ENCODE peak calls at places on chromosomes 2 and 18, in nine cellular contexts. H is colonic mucosa; E is HFFc6; X is ovary; M is fibroblast of pulmonary artery; I is CD4-positive, alpha-beta T cell; U is progenitor cell of endocrine pancreas; C is CD8-positive, alpha-beta T cell; Y is stomach. B is an unnamed sample.

GRCh38 chr2:38115216-38116012 is 39.5 kb upstream of the CYP1B1 start:
- DNase-seq in C (peak; percentile 66), M (peak; percentile 78), H (peak; percentile 90), Y (peak; percentile 86), U (peak; percentile 78), I (peak; percentile 38), E (peak; percentile 30), X (peak; percentile 73), B (peak; percentile 72)

GRCh38 chr2:128321421-128321775 is 2.7 kb upstream of the HS6ST1 start:
- DNase-seq in C (no peak), X (peak; percentile 53), U (no peak), E (no peak), Y (no peak), I (no peak), M (no peak), H (no peak), B (peak; percentile 19)

GRCh38 chr2:71905205-71905604 is 242.5 kb downstream of the CYP26B1 start:
- DNase-seq in I (no peak), U (no peak), Y (no peak), M (no peak), H (no peak), X (no peak), C (no peak), E (peak; percentile 64), B (no peak)

GRCh38 chr2:149375801-149376349 is 45.5 kb downstream of the LYPD6 start:
- DNase-seq in Y (no peak), X (no peak), H (no peak), E (peak; percentile 33), C (no peak), U (no peak), M (peak; percentile 8), I (no peak), B (no peak)

GRCh38 chr2:46098606-46099005 is 198.6 kb upstream of the EPAS1 start:
- DNase-seq in X (no peak), I (no peak), Y (no peak), U (no peak), H (no peak), M (peak; percentile 79), E (peak; percentile 89), C (no peak), B (no peak)

GRCh38 chr2:18209934-18210639 is 331.6 kb downstream of the KCNS3 start:
- DNase-seq in C (no peak), M (peak; percentile 62), X (no peak), I (no peak), Y (no peak), E (peak; percentile 67), U (no peak), H (no peak), B (no peak)

GRCh38 chr2:222039821-222040220 is 259.0 kb downstream of the PAX3 start:
- DNase-seq in E (no peak), Y (peak; percentile 38), H (no peak), C (no peak), U (no peak), I (no peak), X (no peak), M (no peak), B (no peak)

GRCh38 chr2:187519419-187520120 is 34.7 kb downstream of the TFPI start:
- DNase-seq in E (no peak), H (no peak), M (no peak), C (no peak), I (no peak), U (no peak), X (no peak), Y (no peak), B (no peak)

GRCh38 chr2:206858972-206859739 is 80.2 kb upstream of the CPO start:
- DNase-seq in I (peak; percentile 13), C (peak; percentile 57), H (no peak), M (no peak), E (no peak), Y (no peak), U (no peak), X (no peak), B (no peak)

GRCh38 chr2:44560352-44560751 is 198.6 kb downstream of the CAMKMT start:
- DNase-seq in I (no peak), C (no peak), H (peak; percentile 20), X (no peak), Y (peak; percentile 31), E (no peak), M (no peak), U (no peak), B (no peak)

GRCh38 chr2:224816816-224817215 is 100.7 kb upstream of the CCDC195 start:
- DNase-seq in E (peak; percentile 83), I (no peak), U (no peak), C (no peak), X (no peak), Y (no peak), H (no peak), M (peak; percentile 83), B (no peak)

GRCh38 chr2:68516051-68516771 is 48.8 kb downstream of the APLF start:
- DNase-seq in I (no peak), Y (no peak), X (no peak), C (no peak), H (no peak), U (no peak), E (no peak), M (no peak), B (no peak)

GRCh38 chr2:209960676-209961630 is 41.5 kb upstream of the RPE start:
- DNase-seq in Y (peak; percentile 61), X (peak; percentile 25), E (peak; percentile 30), U (no peak), C (no peak), H (peak; percentile 43), I (peak; percentile 9), M (peak; percentile 64), B (peak; percentile 40)

DNA sequence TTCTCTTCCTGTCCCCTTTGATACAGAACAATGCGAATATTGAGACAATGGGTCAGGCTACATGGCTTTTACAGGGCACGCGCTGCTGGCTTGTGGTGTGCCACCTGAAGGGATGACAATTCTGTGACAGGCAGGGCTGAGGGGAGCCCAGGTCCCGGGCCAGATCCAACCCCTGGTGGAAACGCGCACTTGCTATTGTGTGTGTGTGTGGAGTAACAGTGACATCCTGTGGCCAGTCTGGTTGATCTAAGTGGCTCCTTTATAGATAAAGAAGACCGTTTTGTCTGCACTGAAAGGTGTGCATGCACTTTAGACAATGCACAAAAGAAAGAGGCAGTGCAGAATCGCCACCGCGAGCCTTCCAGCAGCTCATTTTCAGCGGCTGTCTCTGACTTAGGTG is 273.6 kb downstream of the HRH4 start:
- DNase-seq in M (no peak), Y (no peak), U (no peak), C (no peak), H (no peak), E (no peak), X (no peak), I (no peak), B (no peak)
- TF ChIP-seq CTCF in M (no peak), Y (no peak), U (peak; percentile 46), C (no peak), H (no peak), E (peak; percentile 32), X (no peak), I (no peak), B (no peak)

GRCh38 chr2:176211110-176211509 is 22.6 kb downstream of the HOXD1 start:
- DNase-seq in I (no peak), X (no peak), H (no peak), C (no peak), Y (no peak), E (no peak), M (no peak), U (no peak), B (no peak)

GRCh38 chr2:176202491-176202890 is 14.0 kb downstream of the HOXD1 start:
- DNase-seq in E (no peak), I (no peak), H (no peak), C (no peak), X (no peak), Y (no peak), M (no peak), U (no peak), B (no peak)

GRCh38 chr2:176200971-176201370 is 12.5 kb downstream of the HOXD1 start:
- DNase-seq in Y (no peak), C (no peak), H (no peak), E (no peak), X (no peak), I (no peak), M (no peak), U (no peak), B (no peak)

GRCh38 chr2:176212276-176212675 is 23.8 kb downstream of the HOXD1 start:
- DNase-seq in E (no peak), C (no peak), Y (no peak), U (no peak), I (no peak), H (no peak), M (no peak), X (no peak), B (no peak)

GRCh38 chr2:176206677-176207076 is 18.2 kb downstream of the HOXD1 start:
- DNase-seq in E (no peak), I (no peak), X (no peak), C (no peak), M (no peak), Y (no peak), U (no peak), H (no peak), B (no peak)
- TF ChIP-seq CTCF in E (no peak), I (no peak), X (no peak), C (no peak), M (no peak), Y (no peak), U (no peak), H (no peak), B (no peak)

DNA sequence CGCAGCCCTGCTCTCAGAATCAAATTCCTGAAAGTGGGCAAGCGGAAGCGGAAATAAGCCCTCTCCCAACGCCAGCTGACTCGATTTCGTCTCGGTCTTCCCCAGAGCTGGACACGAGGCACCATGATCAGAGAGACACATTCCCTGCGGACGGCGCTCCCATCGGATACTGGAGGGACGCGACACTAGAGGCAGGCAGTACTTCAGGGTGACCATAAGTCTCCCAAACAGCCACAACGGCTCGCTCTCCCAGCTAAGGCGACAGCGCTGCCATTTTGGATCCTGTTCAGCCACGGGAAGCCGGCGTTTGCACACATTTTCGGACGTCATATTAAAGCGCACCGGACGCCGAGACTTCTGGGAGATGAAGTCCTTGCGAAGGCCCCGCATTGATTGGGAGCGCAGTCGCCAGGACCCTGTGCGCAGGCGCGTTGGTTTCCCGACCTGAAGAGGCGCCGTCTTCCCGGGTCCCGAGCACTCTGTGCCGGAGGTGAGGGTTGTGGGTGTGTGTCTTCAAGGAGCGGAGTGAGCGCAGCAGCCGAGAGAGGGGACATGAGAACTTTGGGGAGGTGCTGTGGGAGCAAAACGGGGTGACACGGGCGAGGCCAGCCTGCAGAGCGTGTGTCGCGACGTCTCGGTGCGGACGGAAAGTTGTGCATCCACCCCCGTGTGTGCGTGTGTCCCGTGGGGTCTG is at the start of gene ZNF2:
- DNase-seq in M (peak; percentile 99), E (peak; percentile 96), I (peak; percentile 91), X (peak; percentile 97), U (peak; percentile 91), Y (peak; percentile 99), C (peak; percentile 98), H (peak; percentile 99), B (peak; percentile 98)
- TF ChIP-seq CTCF in M (peak; percentile 1), E (peak; percentile 13), I (no peak), X (no peak), U (no peak), Y (no peak), C (no peak), H (no peak), B (no peak)

DNA sequence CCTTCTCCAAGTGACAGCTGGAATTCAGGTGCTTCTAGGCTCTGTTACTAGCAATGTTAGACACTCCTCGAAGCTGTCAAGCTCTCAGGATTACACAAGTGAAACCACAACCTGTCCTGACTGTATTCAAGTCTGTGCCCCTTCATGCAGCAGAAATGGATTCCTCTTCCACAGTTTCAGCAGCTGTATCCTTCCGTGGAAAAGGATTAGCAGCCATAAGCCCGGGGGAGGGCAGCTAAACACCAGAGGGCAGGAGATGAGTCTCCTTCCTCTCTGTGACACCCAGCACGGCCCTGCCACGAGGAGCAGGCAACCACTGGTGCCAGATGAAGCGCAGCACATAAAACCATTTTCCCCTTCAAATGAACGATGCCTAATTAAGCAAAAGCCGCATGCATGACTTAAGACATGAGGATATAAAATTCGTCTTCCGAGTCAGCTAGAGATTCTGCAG is 1.2 kb downstream of the ST3GAL5 start:
- DNase-seq in I (peak; percentile 34), C (peak; percentile 71), E (peak; percentile 44), U (no peak), M (peak; percentile 47), Y (peak; percentile 53), X (peak; percentile 57), H (peak; percentile 54), B (peak; percentile 34)
- TF ChIP-seq CTCF in I (no peak), C (no peak), E (peak; percentile 44), U (no peak), M (peak; percentile 37), Y (peak; percentile 16), X (no peak), H (no peak), B (peak; percentile 18)